ENCODE peak calls at places on chromosomes 2 and 18, in five cellular contexts. I is A549, P is GM12878, B is K562, A is HepG2. R is an unnamed sample. For H3K4me1, the result is how much of the 10 kb centered on the place peaks cover.

GRCh38 chr18:11494093-11494492 is 115.3 kb upstream of the SLC35G4 start:
- DNase-seq in I (no peak), P (no peak), B (no peak), A (peak), R (peak)

GRCh38 chr18:57768557-57769326 is 34.4 kb downstream of the ATP8B1 start:
- DNase-seq in I (no peak), P (no peak), B (no peak), A (no peak), R (peak)

GRCh38 chr18:62991959-62992358 is 276.6 kb downstream of the PHLPP1 start:
- DNase-seq in I (no peak), P (no peak), B (peak), A (no peak), R (no peak)

GRCh38 chr2:10501521-10501961 is 53.4 kb upstream of the ODC1 start:
- DNase-seq in I (no peak), P (no peak), B (no peak), A (no peak), R (no peak)

GRCh38 chr18:48303883-48304282 is 105.3 kb downstream of the ZBTB7C start:
- DNase-seq in I (no peak), P (no peak), B (no peak), A (no peak), R (no peak)

GRCh38 chr2:25948437-25948836 is 33.9 kb downstream of the KIF3C start:
- DNase-seq in I (no peak), P (no peak), B (no peak), A (no peak), R (no peak)

GRCh38 chr2:218257390-218257981 is 3.3 kb upstream of the GPBAR1 start:
- DNase-seq in I (peak), P (peak), B (peak), A (no peak), R (peak)

GRCh38 chr2:216287251-216287650 is 85.0 kb downstream of the MARCHF4 start:
- DNase-seq in I (no peak), P (no peak), B (no peak), A (peak), R (no peak)

GRCh38 chr2:101063753-101064502 is 61.8 kb downstream of the RPL31 start:
- DNase-seq in I (peak), P (no peak), B (no peak), A (no peak), R (no peak)

GRCh38 chr18:36365836-36366775 is 68.6 kb downstream of the FHOD3 start:
- DNase-seq in I (no peak), P (peak), B (no peak), A (no peak), R (no peak)

GRCh38 chr2:65073879-65074565 is 17.8 kb downstream of the CEP68 start:
- DNase-seq in I (no peak), P (no peak), B (no peak), A (no peak), R (no peak)

DNA sequence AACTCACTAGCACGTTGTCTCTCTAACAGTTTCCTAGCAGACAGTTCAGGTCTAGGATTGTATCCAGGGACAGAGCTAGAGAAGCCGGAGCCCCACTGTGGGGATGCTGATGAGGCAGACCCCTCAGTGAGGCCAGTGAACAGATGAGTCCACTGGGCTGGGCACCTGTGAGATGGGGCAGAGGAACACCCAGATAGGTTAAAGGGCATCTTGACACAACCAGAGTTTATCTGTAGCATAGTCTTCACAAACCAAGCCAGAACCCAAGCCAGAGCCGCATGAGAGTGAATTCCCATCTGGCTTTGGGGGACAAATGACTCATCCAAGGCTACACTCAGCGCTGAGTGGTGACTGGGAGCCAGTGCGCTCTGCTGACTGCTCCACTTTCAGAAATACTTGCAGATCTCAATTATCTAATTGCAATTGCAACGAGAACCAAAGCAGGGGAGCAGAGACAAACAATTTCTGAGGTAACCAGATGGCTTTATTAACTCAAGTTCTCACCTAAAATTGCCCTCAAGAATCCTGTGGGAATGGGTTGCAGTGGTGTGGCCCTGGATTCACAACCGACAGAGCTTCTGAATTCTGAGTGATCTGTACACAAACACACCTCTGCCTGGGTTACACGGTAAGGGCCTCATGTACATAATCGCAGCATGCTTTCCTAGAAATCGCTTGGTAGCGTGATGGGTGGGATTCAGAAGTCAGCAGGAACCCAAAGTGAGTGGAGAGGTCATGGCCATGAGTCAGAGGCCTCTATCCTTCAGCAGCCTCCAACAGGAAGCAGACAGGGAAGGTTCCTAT is 48.7 kb upstream of the MSH2 start:
- DNase-seq in I (peak), P (no peak), B (peak), A (peak), R (peak)
- TF ChIP-seq MYC in I (no peak), P (no peak), B (no peak), A (no peak), R (no peak)

GRCh38 chr18:59514193-59514592 is 155.1 kb upstream of the LMAN1 start:
- DNase-seq in I (no peak), P (no peak), B (peak), A (peak), R (peak)
- H3K4me2 ChIP-seq in I (no peak), P (no peak), B (no peak), A (peak), R (no peak)

DNA sequence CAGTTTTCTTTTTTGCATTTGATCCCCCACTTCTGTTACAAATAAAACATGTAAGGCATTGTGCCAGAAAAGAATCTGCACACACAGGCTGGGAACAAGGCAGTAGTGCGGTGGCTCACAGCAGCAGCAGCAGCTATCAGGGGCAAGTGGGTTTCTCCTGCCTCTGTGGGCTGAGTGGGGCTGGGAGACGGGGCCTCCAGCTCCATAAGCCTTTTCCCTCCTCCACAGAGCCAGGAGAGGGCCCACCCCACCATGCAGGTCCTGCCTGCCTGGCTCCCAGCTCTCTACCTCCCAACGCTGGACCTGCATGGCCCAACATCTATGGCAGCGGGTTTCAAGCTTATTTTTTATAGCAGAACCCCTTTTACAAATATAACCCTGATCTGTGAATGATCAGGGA is 5.2 kb downstream of the ARID5A start:
- DNase-seq in I (no peak), P (no peak), B (no peak), A (no peak), R (no peak)
- H3K4me1 ChIP-seq in I (under half), P (under half), B (under half), A (under half), R (under half)

GRCh38 chr2:118589726-118590125 is 257.7 kb downstream of the EN1 start:
- DNase-seq in I (no peak), P (no peak), B (no peak), A (no peak), R (no peak)
- TF ChIP-seq MYC in I (no peak), P (no peak), B (no peak), A (no peak), R (no peak)

GRCh38 chr18:59623456-59624383 is 73.5 kb downstream of the CCBE1 start:
- DNase-seq in I (no peak), P (no peak), B (no peak), A (no peak), R (no peak)
- H3K4me2 ChIP-seq in I (peak), P (no peak), B (no peak), A (no peak), R (no peak)

GRCh38 chr2:43011142-43011491 is 215.3 kb downstream of the ZFP36L2 start:
- DNase-seq in I (no peak), P (no peak), B (peak), A (no peak), R (no peak)
- H3K4me1 ChIP-seq in I (under half), P (under half), B (under half), A (half or more), R (under half)

GRCh38 chr2:160517731-160518130 is 24.1 kb upstream of the RBMS1 start:
- DNase-seq in I (no peak), P (no peak), B (no peak), A (no peak), R (no peak)
- TF ChIP-seq MYC in I (no peak), P (no peak), B (no peak), A (no peak), R (no peak)

GRCh38 chr2:68052717-68053422 is 9.9 kb downstream of the C1D start:
- DNase-seq in I (no peak), P (no peak), B (no peak), A (no peak), R (no peak)

GRCh38 chr2:68060652-68061051 is 2.2 kb downstream of the C1D start:
- DNase-seq in I (no peak), P (no peak), B (no peak), A (no peak), R (no peak)

GRCh38 chr2:68062680-68063387 is at the start of gene C1D:
- DNase-seq in I (peak), P (peak), B (peak), A (peak), R (peak)

GRCh38 chr2:68059769-68060525 is 2.9 kb downstream of the C1D start:
- DNase-seq in I (no peak), P (no peak), B (peak), A (no peak), R (no peak)

DNA sequence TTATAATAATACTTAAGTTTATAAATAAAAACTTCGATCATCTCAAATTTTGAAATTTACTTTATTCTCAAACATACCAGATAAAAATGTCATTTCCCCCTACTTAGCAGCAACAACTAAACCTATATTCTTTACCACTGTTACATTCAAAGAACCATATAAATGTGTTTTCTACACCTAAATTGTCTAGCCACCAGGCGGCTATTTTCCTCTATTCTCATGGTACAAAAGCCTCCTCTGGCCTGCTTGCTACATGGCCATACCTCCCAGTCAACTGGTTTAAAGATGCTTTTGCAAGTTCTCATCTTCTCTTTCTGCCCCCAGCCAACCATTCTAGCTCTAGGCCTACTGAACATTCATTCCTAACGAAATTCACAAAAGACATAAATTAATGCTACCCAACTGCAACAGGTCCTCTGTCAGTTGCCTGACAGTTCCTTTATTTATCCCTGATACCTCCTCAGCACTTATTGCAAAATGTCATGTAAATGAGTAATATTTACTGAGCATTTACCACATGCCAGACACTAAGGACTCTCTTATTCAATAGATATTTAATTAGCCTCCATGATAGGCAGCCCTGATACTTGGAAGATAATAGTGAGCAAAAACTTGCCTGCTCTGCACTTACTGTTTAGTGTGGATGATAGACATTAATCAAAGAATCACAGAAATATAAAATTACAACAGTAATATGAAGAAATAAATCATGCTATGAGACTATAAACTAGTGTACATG is 5.0 kb downstream of the C1D start:
- DNase-seq in I (no peak), P (no peak), B (no peak), A (no peak), R (no peak)
- H3K4me2 ChIP-seq in I (no peak), P (no peak), B (no peak), A (no peak), R (no peak)

GRCh38 chr2:230678451-230678850 is 34.2 kb upstream of the CAB39 start:
- DNase-seq in I (no peak), P (no peak), B (no peak), A (no peak), R (no peak)

GRCh38 chr2:230685165-230685560 is 27.5 kb upstream of the CAB39 start:
- DNase-seq in I (no peak), P (no peak), B (no peak), A (no peak), R (no peak)

GRCh38 chr2:230684222-230685164 is 28.1 kb upstream of the CAB39 start:
- DNase-seq in I (peak), P (no peak), B (no peak), A (peak), R (peak)

GRCh38 chr2:230680463-230681195 is 32.0 kb upstream of the CAB39 start:
- DNase-seq in I (no peak), P (no peak), B (no peak), A (no peak), R (no peak)

GRCh38 chr2:230682546-230682945 is 30.1 kb upstream of the CAB39 start:
- DNase-seq in I (no peak), P (no peak), B (no peak), A (no peak), R (no peak)
- H3K4me1 ChIP-seq in I (under half), P (under half), B (under half), A (under half), R (under half)

R was measured in endothelial cell of umbilical vein.